ENCODE peak calls at places on chromosome X, in four cellular contexts. F, A, M and T are unnamed samples.

GRCh38 chrX:73563740-73564073 is 710 bp downstream of the CHIC1 start:
- DNase-seq in F (no peak), M (peak; percentile 63), A (no peak), T (no peak)

GRCh38 chrX:48961585-48962091 is 4.2 kb upstream of the OTUD5 start:
- DNase-seq in F (no peak), M (no peak), A (no peak), T (no peak)

GRCh38 chrX:137290011-137290410 is 256.2 kb upstream of the GPR101 start:
- DNase-seq in A (no peak), F (no peak), M (no peak), T (no peak)

GRCh38 chrX:30735839-30736238 is 82.6 kb downstream of the GK start:
- DNase-seq in M (peak; percentile 69), A (peak; percentile 64), F (peak; percentile 23), T (peak; percentile 50)

GRCh38 chrX:106247162-106247561 is 79.1 kb downstream of the PWWP3B start:
- DNase-seq in M (no peak), A (no peak), F (no peak), T (no peak)

GRCh38 chrX:46208225-46208854 is 336.9 kb downstream of the ZNF674 start:
- DNase-seq in A (no peak), M (peak; percentile 74), F (no peak), T (no peak)

GRCh38 chrX:71927040-71927439 is 16.4 kb downstream of the NHSL2 start:
- DNase-seq in A (no peak), F (no peak), M (no peak), T (no peak)

GRCh38 chrX:28625223-28625622 is 38.0 kb downstream of the IL1RAPL1 start:
- DNase-seq in F (no peak), M (no peak), A (no peak), T (no peak)

GRCh38 chrX:149570668-149571067 is 16.6 kb downstream of the MAGEA9B start:
- DNase-seq in A (no peak), M (no peak), F (no peak), T (no peak)

GRCh38 chrX:41384041-41384705 is 50.2 kb downstream of the DDX3X start:
- DNase-seq in F (no peak), M (no peak), A (peak; percentile 23), T (peak; percentile 62)

GRCh38 chrX:23373129-23373804 is 38.6 kb downstream of the PTCHD1 start:
- DNase-seq in F (no peak), M (no peak), A (no peak), T (no peak)

GRCh38 chrX:40581333-40581910 is 652 bp downstream of the ATP6AP2 start:
- DNase-seq in A (no peak), M (peak; percentile 11), F (no peak), T (no peak)

GRCh38 chrX:99717716-99718115 is 692.4 kb downstream of the PCDH19 start:
- DNase-seq in M (no peak), A (no peak), F (no peak), T (no peak)

GRCh38 chrX:150547511-150548115 is 20.8 kb upstream of the MTM1 start:
- DNase-seq in A (peak; percentile 64), M (peak; percentile 50), F (peak; percentile 38), T (peak; percentile 30)

GRCh38 chrX:155966876-155967275 is 30.6 kb upstream of the IL9R start:
- DNase-seq in M (no peak), A (no peak), F (no peak), T (no peak)

GRCh38 chrX:18664947-18665346 is 7.0 kb downstream of the RS1 start:
- DNase-seq in M (no peak), F (no peak), A (no peak), T (no peak)

GRCh38 chrX:51825432-51825831 is 68.0 kb upstream of the MAGED1 start:
- DNase-seq in F (no peak), M (peak; percentile 17), A (no peak), T (no peak)

GRCh38 chrX:130245441-130245840 is 23.3 kb downstream of the ZNF280C start:
- DNase-seq in A (no peak), M (no peak), F (no peak), T (no peak)

GRCh38 chrX:23901805-23902204 is 5.9 kb downstream of the APOO start:
- DNase-seq in A (peak; percentile 38), M (peak; percentile 50), F (no peak), T (no peak)

GRCh38 chrX:154809939-154810665 is 4.8 kb upstream of the MPP1 start:
- DNase-seq in M (peak; percentile 63), F (no peak), A (no peak), T (no peak)

GRCh38 chrX:155889328-155889727 is 8.2 kb downstream of the VAMP7 start:
- DNase-seq in A (no peak), M (no peak), F (no peak), T (no peak)

GRCh38 chrX:19840899-19841648 is 46.3 kb downstream of the SH3KBP1 start:
- DNase-seq in A (no peak), F (no peak), M (peak; percentile 76), T (no peak)

GRCh38 chrX:151974336-151975227 is at the start of gene GABRE:
- DNase-seq in F (peak; percentile 18), A (no peak), M (peak; percentile 27), T (no peak)

GRCh38 chrX:63471004-63471403 is 119.9 kb upstream of the SPIN4 start:
- DNase-seq in A (no peak), M (no peak), F (no peak), T (no peak)

GRCh38 chrX:63470506-63470905 is 119.4 kb upstream of the SPIN4 start:
- DNase-seq in A (no peak), M (no peak), F (no peak), T (no peak)

DNA sequence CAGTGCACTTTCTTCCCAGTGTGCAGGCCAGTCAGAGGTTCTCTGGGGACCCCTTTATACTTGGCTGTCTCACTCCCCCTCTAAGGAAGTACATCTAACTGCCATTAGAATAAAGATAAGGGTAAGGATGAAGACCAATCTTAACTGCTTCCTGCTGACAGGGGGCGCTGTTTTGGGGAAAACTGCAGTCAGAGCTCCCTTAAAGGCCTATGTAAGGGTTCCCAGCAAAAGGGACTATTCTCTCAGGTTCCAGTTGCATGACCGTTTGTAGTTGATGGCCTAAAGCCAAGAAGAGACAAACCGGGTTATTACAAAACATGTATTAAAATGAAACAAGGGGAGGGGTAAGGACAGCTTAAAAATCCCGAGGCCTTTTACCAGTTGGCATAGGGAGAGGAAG is 115.6 kb upstream of the SPIN4 start:
- DNase-seq in A (no peak), F (no peak), M (no peak), T (no peak)
- TF ChIP-seq CTCF in A (no peak), F (no peak), M (no peak), T (no peak)

GRCh38 chrX:64885850-64886249 is 90.4 kb downstream of the ZC4H2 start:
- DNase-seq in A (no peak), F (no peak), M (no peak), T (no peak)
- TF ChIP-seq CTCF in A (peak; percentile 8), F (peak; percentile 52), M (peak; percentile 28), T (no peak)

DNA sequence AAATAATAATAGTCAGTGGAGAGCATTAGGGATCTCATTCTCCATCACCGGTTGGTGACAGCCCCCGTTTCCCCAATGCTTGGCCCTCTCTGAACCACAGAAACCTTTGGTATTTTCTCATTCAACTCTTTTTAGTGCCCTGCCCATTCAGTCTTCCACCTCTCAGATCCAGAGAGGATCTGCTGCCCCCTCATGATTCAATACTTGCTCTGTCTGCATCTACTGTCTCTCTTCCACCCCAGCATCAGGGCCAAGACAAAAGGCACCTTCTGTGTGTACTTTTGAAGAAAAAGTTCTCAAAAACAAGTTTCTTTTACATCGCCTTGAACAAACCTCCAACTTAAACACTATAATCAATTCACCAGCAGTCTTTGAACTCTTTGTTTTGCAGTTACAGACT is 19.3 kb downstream of the CLTRN start:
- DNase-seq in A (no peak), F (no peak), M (no peak), T (no peak)
- TF ChIP-seq CTCF in A (no peak), F (no peak), M (no peak), T (no peak)

GRCh38 chrX:107449490-107450175 is at the start of gene FRMPD3:
- DNase-seq in A (no peak), F (no peak), M (peak; percentile 15), T (no peak)

GRCh38 chrX:107448625-107449468 is 605 bp upstream of the FRMPD3 start:
- DNase-seq in M (peak; percentile 29), A (no peak), F (no peak), T (no peak)

GRCh38 chrX:107447642-107448041 is 1.8 kb upstream of the FRMPD3 start:
- DNase-seq in M (no peak), A (no peak), F (no peak), T (no peak)

GRCh38 chrX:107451754-107452153 is 2.3 kb downstream of the FRMPD3 start:
- DNase-seq in M (no peak), A (no peak), F (no peak), T (no peak)

DNA sequence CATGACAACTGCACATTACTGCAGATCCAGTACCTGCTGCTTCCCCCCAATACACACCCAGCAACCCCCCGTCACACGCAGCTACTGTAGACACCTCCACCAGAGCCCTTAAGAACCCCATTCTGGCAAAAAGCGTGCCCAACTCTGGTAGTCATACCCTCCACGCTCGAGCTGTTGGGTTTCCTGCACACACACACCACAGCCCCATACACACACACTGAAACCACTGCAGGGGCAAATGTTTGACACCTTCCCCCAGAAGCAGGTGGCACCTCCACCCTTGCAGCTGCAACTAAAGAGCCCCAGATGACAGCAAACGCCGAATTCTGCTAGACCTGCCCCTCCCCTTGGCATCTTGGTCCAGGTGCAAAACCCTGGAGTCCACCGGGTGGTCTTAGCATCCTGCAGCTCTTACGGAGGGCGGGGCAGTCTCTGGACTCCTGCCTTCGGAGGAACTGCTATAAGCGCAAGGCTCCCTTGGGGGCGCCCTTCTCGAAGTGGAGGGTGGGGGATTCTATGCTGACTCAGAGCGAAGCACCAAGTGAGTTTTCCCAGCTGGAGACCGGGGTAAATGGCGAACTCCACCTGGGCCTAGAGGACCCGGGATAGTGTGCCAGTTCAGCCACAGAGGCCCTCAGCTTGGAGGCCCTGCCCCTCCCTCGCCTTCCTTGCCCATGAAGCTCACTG is 1.5 kb downstream of the FRMPD3 start:
- DNase-seq in F (no peak), A (no peak), M (no peak), T (no peak)
- TF ChIP-seq CTCF in F (peak; percentile 47), A (no peak), M (no peak), T (no peak)

GRCh38 chrX:17161991-17162390 is 213.0 kb upstream of the NHS start:
- DNase-seq in M (no peak), F (no peak), A (no peak), T (no peak)

GRCh38 chrX:17164936-17165335 is 210.1 kb upstream of the NHS start:
- DNase-seq in M (no peak), F (no peak), A (no peak), T (no peak)

GRCh38 chrX:17164079-17164478 is 210.9 kb upstream of the NHS start:
- DNase-seq in M (no peak), F (no peak), A (no peak), T (no peak)

DNA sequence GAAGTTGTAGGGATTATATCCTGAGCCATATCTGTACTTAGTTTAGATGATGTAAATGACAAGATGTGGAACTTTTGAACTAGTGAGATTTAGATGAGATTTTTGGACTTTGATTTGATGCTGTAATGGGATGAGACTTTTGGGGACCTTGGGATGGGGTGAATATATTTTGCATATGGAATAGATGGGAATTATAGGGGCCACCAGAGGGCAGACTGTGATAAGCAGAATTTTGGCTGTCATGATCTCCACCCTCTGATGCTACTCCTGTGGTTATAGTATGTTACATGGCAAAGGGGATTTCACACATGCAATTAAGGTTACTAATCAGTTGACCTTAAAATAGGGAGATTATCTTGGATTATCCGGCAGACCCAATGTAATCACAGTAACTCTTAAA is 214.0 kb upstream of the NHS start:
- DNase-seq in A (no peak), M (no peak), F (no peak), T (no peak)
- TF ChIP-seq CTCF in A (no peak), M (peak; percentile 9), F (peak; percentile 23), T (no peak)